ENCODE peak calls at places on chromosomes 12 and 14, in nine cellular contexts. K, J, C, V, Z, I, E, R and O are unnamed samples.

GRCh38 chr12:1644523-1645438 is 15.8 kb downstream of the WNT5B start:
- DNase-seq in K (peak), J (no peak), C (peak), V (no peak), Z (peak), I (peak), E (peak), R (no peak), O (no peak)

GRCh38 chr12:116142936-116143882 is 134.3 kb downstream of the MED13L start:
- DNase-seq in K (no peak), J (no peak), C (peak), V (no peak), Z (peak), I (peak), E (no peak), R (peak), O (no peak)

GRCh38 chr12:66823857-66824570 is 145.1 kb upstream of the GRIP1 start:
- DNase-seq in K (no peak), J (no peak), C (no peak), V (no peak), Z (no peak), I (peak), E (no peak), R (peak), O (no peak)

GRCh38 chr14:34680806-34681479 is 33.5 kb downstream of the CFL2 start:
- DNase-seq in K (no peak), J (no peak), C (no peak), V (no peak), Z (no peak), I (no peak), E (peak), R (no peak), O (no peak)

GRCh38 chr12:130041983-130042812 is 120.1 kb upstream of the FZD10 start:
- DNase-seq in K (no peak), J (no peak), C (no peak), V (peak), Z (no peak), I (no peak), E (peak), R (no peak), O (peak)

GRCh38 chr14:104552738-104553125 is 26.8 kb upstream of the C14orf180 start:
- DNase-seq in K (no peak), J (no peak), C (no peak), V (no peak), Z (no peak), I (no peak), E (peak), R (no peak), O (peak)

GRCh38 chr12:56632701-56633464 is 2.8 kb upstream of the BAZ2A start:
- DNase-seq in K (no peak), J (no peak), C (no peak), V (no peak), Z (no peak), I (no peak), E (peak), R (no peak), O (peak)

GRCh38 chr12:49342066-49342913 is 4.4 kb upstream of the DNAJC22 start:
- DNase-seq in K (peak), J (peak), C (peak), V (peak), Z (peak), I (peak), E (peak), R (peak), O (peak)

GRCh38 chr14:89618309-89618708 is 201.3 kb upstream of the FOXN3 start:
- DNase-seq in K (no peak), J (no peak), C (no peak), V (no peak), Z (peak), I (no peak), E (peak), R (peak), O (no peak)

GRCh38 chr14:95784137-95784536 is 70.2 kb upstream of the TCL1A start:
- DNase-seq in K (no peak), J (no peak), C (peak), V (no peak), Z (peak), I (peak), E (no peak), R (peak), O (peak)

GRCh38 chr12:24562761-24563392 is 386.0 kb downstream of the BCAT1 start:
- DNase-seq in K (peak), J (no peak), C (peak), V (peak), Z (peak), I (peak), E (peak), R (no peak), O (peak)

GRCh38 chr14:97462081-97462480 is 664.9 kb downstream of the VRK1 start:
- DNase-seq in K (no peak), J (no peak), C (no peak), V (no peak), Z (no peak), I (no peak), E (no peak), R (no peak), O (no peak)

DNA sequence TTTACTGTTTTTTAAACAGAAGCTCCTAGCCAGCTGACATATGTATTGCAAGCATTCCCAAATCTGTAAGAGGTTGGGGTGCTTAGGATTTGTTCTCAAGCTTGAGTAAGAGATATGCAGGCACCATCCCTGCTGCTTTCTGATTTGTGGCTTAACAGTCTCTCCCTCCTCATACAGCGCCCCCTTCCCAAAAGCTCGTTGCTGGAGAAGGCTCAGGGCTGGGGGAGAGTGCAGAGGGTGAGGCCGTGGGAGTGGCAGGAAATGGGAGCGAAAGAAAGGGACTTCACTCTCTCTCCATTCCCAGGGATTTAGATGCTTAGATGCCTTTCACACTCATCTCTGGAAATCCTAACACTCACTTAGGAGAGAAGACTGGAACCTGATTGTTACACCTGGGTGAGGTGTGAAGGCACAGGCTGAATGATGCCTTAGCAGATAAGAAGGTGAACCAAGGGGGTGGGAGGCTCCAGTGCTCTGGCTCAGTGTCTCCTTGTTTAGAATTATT is 172.0 kb downstream of the C12orf75 start:
- DNase-seq in K (no peak), J (no peak), C (no peak), V (peak), Z (no peak), I (no peak), E (no peak), R (no peak), O (peak)
- TF ChIP-seq CTCF in K (no peak), J (no peak), C (no peak), V (peak), Z (no peak), I (no peak), E (no peak), R (no peak), O (peak)

GRCh38 chr12:22865822-22866221 is 240.9 kb downstream of the ETNK1 start:
- DNase-seq in K (no peak), J (no peak), C (no peak), V (no peak), Z (no peak), I (no peak), E (no peak), R (no peak), O (no peak)

GRCh38 chr12:22860926-22861325 is 236.0 kb downstream of the ETNK1 start:
- DNase-seq in K (no peak), J (no peak), C (no peak), V (no peak), Z (no peak), I (no peak), E (no peak), R (no peak), O (peak)

DNA sequence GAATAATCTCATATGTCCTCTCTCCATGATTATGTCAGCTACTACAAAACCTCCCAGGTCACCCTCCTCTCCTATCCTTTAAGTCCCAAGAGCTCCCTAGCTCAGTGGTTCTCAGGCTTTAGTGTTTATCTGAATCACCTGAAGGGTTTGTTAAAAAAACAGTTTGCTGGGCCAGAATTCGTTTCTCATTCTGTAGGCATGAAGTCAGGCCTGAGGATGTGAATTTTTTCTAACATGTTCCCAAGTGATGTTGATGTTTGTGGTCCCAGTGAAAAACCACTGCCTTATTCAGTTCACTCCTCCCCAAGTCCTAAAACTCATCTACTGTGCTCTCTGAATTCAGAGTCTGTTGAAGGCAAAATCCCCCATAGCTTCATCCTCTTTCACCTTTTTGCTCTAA is 241.4 kb downstream of the ETNK1 start:
- DNase-seq in K (no peak), J (no peak), C (peak), V (no peak), Z (no peak), I (peak), E (no peak), R (no peak), O (no peak)
- H3K9ac ChIP-seq in K (no peak), J (no peak), C (no peak), V (no peak), Z (no peak), I (no peak), E (no peak), R (no peak), O (no peak)

GRCh38 chr12:107079172-107080011 is 14.0 kb downstream of the CRY1 start:
- DNase-seq in K (no peak), J (no peak), C (peak), V (no peak), Z (peak), I (peak), E (no peak), R (peak), O (no peak)
- TF ChIP-seq CTCF in K (peak), J (peak), C (peak), V (peak), Z (peak), I (peak), E (peak), R (peak), O (peak)

GRCh38 chr12:69024907-69025306 is 91.9 kb upstream of the CPM start:
- DNase-seq in K (no peak), J (no peak), C (peak), V (no peak), Z (peak), I (peak), E (no peak), R (peak), O (no peak)

GRCh38 chr12:69026341-69026740 is 93.4 kb upstream of the CPM start:
- DNase-seq in K (no peak), J (no peak), C (no peak), V (no peak), Z (no peak), I (no peak), E (no peak), R (no peak), O (no peak)

GRCh38 chr12:69022674-69023073 is 89.7 kb upstream of the CPM start:
- DNase-seq in K (no peak), J (no peak), C (peak), V (no peak), Z (no peak), I (no peak), E (no peak), R (no peak), O (no peak)

GRCh38 chr12:69023840-69024239 is 90.9 kb upstream of the CPM start:
- DNase-seq in K (no peak), J (no peak), C (no peak), V (no peak), Z (no peak), I (no peak), E (no peak), R (no peak), O (no peak)

DNA sequence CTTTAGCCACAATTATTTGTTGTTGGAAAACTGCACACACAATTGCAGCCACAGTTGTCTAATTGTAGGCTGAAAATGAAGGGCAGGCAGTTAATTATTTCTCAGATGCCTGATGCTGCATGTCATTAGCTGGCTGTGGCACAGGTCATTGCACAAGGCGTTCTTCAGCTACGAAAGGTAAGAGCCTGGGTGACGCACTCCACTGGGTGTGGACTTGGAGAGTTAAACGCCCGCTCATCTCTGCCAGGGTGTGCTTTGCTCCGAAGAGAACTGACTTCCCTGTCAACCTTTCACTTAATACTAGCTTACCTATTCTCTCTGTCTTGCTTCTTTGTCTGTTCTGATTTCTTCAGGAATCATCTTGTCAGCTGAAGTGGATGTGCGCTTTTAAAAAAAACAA is 91.4 kb upstream of the CPM start:
- DNase-seq in K (peak), J (peak), C (no peak), V (no peak), Z (peak), I (peak), E (no peak), R (peak), O (no peak)
- H3K9ac ChIP-seq in K (peak), J (peak), C (no peak), V (no peak), Z (no peak), I (peak), E (no peak), R (peak), O (no peak)

GRCh38 chr12:54358945-54359761 is 5.1 kb downstream of the GPR84 start:
- DNase-seq in K (peak), J (peak), C (peak), V (peak), Z (peak), I (peak), E (peak), R (peak), O (peak)
- TF ChIP-seq CTCF in K (no peak), J (no peak), C (no peak), V (no peak), Z (no peak), I (no peak), E (no peak), R (no peak), O (no peak)

GRCh38 chr12:62714409-62715075 is 220.4 kb downstream of the PPM1H start:
- DNase-seq in K (peak), J (no peak), C (no peak), V (no peak), Z (no peak), I (no peak), E (peak), R (no peak), O (no peak)

GRCh38 chr12:62712561-62712960 is 222.4 kb downstream of the PPM1H start:
- DNase-seq in K (no peak), J (no peak), C (no peak), V (no peak), Z (no peak), I (no peak), E (no peak), R (no peak), O (no peak)

GRCh38 chr12:62713723-62714122 is 221.2 kb downstream of the PPM1H start:
- DNase-seq in K (no peak), J (no peak), C (no peak), V (no peak), Z (no peak), I (no peak), E (no peak), R (no peak), O (no peak)

GRCh38 chr12:62711626-62712305 is 223.2 kb downstream of the PPM1H start:
- DNase-seq in K (no peak), J (no peak), C (no peak), V (no peak), Z (no peak), I (peak), E (no peak), R (no peak), O (no peak)

DNA sequence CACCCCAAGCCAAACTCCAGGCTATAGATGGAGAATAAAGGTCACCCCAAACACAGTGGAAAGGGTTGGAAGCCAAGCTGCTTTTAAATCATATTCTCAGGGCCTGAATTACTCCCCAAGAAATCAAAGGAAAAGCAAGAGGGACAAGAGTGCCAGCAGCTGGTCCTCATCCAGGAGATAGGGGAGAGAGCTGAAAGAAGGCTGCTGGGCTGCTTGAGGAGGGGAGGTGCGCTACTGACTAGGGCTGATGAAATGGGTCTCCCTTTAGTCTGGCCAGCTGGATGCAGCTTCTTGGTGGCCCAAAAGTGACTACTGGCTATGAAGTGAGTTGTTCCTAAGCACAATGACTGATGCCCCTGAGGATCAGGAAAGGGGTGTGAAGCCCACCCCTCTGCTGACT is 221.8 kb downstream of the PPM1H start:
- DNase-seq in K (no peak), J (no peak), C (no peak), V (no peak), Z (no peak), I (no peak), E (no peak), R (no peak), O (no peak)
- H3K9ac ChIP-seq in K (no peak), J (no peak), C (no peak), V (no peak), Z (no peak), I (no peak), E (no peak), R (no peak), O (no peak)

DNA sequence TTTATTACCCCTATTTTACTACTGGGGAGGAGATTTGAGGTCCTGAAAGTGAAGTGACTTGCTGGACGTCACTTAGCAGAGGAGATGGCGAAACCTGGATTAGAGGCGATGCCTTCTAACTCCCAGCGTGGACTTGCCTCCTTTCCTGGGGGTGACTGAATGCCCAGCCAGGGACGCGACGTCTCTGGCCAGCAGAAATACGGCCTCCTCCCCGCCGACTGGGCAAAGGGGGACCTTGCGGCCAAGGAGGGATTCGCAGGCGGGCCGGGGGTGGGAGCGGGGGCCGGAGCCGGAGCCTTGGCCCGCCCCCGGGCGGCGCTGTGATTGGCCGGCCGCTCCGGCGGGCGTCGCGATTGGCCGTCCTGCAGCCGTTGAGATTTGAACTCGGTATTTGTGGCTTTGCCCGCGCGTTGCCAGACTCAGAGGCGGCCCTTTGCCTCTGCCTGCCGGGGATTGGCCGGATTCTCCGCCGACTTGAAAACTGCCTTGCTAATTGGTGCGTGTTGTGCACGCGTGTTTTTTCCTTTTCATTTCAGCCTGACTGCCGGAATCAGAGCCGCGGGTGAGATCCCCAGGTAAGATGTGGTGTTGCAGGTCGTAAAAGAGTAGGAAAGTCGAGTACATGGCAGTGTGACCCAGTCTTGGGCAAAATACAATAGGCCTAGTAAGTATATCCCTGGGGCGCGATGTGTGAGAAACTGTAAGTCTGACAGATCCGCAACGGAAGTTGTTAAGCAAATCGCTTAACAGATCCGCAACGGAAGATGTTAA is at the start of gene NCAPD2:
- DNase-seq in K (peak), J (peak), C (peak), V (peak), Z (peak), I (peak), E (peak), R (peak), O (peak)
- TF ChIP-seq CTCF in K (peak), J (peak), C (no peak), V (no peak), Z (peak), I (peak), E (peak), R (no peak), O (peak)

DNA sequence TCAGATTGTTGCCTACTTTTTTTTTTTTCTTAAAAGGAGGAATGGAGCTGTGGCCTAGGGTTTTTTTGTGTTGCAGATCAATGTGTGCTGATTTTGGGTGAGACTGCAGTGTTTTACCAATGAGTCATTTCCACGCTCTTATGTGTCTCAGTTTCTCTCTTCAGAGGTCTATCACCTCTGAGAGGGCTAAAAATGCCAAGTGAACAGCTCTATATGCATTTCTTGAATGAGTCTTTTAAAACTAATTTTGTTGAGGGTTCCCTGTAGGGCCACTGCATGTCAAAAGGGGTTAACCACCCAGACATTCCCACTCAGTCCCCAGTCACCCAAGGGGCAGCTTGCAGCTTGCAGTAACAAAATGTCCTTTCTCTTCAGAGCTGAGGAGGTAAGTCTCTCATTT is 24.3 kb upstream of the GLIPR1L2 start:
- DNase-seq in K (no peak), J (no peak), C (peak), V (no peak), Z (peak), I (peak), E (no peak), R (no peak), O (peak)
- H3K9ac ChIP-seq in K (no peak), J (no peak), C (no peak), V (no peak), Z (no peak), I (no peak), E (no peak), R (no peak), O (no peak)